ENCODE peak calls at places on chromosomes 3 and 15, in five cellular contexts. Y is GM12878, U is K562, R is HepG2, O is H1. P is an unnamed sample.

GRCh38 chr15:64152507-64153387 is 1.2 kb downstream of the SNX22 start:
- DNase-seq in O (peak; percentile 68), U (no peak), R (no peak), Y (no peak), P (no peak)

GRCh38 chr15:80550910-80551265 is 144.2 kb upstream of the ABHD17C start:
- DNase-seq in O (no peak), R (no peak), Y (no peak), U (no peak), P (no peak)

GRCh38 chr3:4358273-4358672 is 55.1 kb downstream of the SETMAR start:
- DNase-seq in U (no peak), R (no peak), Y (no peak), O (no peak), P (no peak)

GRCh38 chr3:23650371-23651140 is 155.2 kb upstream of the UBE2E1 start:
- DNase-seq in Y (no peak), O (no peak), R (no peak), U (no peak), P (no peak)

GRCh38 chr3:46076606-46077005 is 49.3 kb upstream of the XCR1 start:
- DNase-seq in R (no peak), Y (no peak), U (no peak), O (no peak), P (no peak)

GRCh38 chr15:40493089-40493840 is 22.5 kb downstream of the CHST14 start:
- DNase-seq in R (no peak), U (no peak), O (no peak), Y (no peak), P (no peak)

GRCh38 chr3:146454796-146455195 is 14.6 kb downstream of the PLSCR2 start:
- DNase-seq in R (no peak), O (no peak), U (no peak), Y (no peak), P (no peak)

GRCh38 chr15:57134877-57135276 is 216.4 kb downstream of the TCF12 start:
- DNase-seq in U (no peak), O (no peak), Y (no peak), R (no peak), P (no peak)

GRCh38 chr3:49626796-49627195 is 47.4 kb upstream of the APEH start:
- DNase-seq in U (no peak), O (no peak), R (no peak), Y (no peak), P (no peak)
- TF ChIP-seq EZH2 in U (no peak), O (no peak), R (no peak), Y (no peak), P (no peak)

GRCh38 chr3:10354373-10355015 is 33.6 kb upstream of the SEC13 start:
- DNase-seq in O (no peak), U (no peak), R (no peak), Y (no peak), P (no peak)

GRCh38 chr3:10352146-10352911 is 31.4 kb upstream of the SEC13 start:
- DNase-seq in O (no peak), R (no peak), U (no peak), Y (no peak), P (no peak)

GRCh38 chr3:10353160-10353559 is 32.2 kb upstream of the SEC13 start:
- DNase-seq in U (no peak), Y (no peak), O (no peak), R (no peak), P (no peak)

GRCh38 chr3:10351013-10351735 is 30.3 kb upstream of the SEC13 start:
- DNase-seq in R (no peak), O (no peak), Y (no peak), U (peak; percentile 87), P (no peak)

DNA sequence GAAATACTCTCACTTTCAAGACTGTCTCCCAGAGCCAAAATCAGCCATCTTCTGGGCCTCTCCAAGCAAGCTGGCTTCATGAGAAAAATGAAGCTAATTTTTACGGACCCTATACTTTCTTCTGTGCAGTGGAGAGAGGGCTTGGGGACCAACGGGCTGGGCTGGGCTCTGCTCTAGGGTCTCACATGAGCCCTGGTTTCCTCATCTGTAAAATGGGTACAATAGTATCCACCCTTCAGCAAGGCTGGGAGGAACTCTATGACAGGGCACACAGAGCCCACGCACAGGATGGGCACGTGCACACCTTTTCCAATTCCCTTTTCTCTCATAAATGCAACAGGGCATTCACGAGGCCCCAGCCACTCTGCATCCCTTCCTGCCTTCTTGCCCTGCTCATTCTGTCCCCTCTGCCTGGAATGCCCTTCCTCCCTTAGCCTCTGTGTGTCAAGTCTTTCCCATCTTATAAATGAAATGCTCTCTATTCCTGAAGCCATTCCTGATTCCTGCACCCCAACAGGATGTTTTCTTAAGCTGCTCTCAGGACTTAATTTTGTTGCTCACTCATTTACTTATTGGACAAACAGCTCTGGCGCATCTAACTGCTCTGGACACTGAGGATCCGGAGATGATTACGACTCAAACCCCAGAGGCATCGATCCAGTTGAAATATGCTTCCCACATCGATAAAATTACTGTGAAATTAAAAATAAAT is 32.9 kb upstream of the SEC13 start:
- DNase-seq in R (no peak), Y (no peak), U (no peak), O (no peak), P (no peak)
- H3K9ac ChIP-seq in R (no peak overlapping the region), Y (no peak overlapping the region), U (no peak overlapping the region), O (no peak overlapping the region), P (no peak overlapping the region)

GRCh38 chr3:185423178-185423577 is 60.2 kb downstream of the MAP3K13 start:
- DNase-seq in R (no peak), O (no peak), U (no peak), Y (no peak), P (no peak)
- TF ChIP-seq SIN3A in R (no peak), O (no peak), U (no peak), Y (no peak), P (no peak)

GRCh38 chr3:32391643-32392529 is at the start of gene CMTM7:
- DNase-seq in Y (no peak), O (peak; percentile 79), R (peak; percentile 39), U (peak; percentile 74), P (peak; percentile 37)
- TF ChIP-seq EZH2 in Y (no peak), O (peak; percentile 32), R (no peak), U (peak; percentile 64), P (no peak)

GRCh38 chr15:60408438-60409105 is 10.8 kb upstream of the ANXA2 start:
- DNase-seq in O (no peak), U (no peak), R (peak; percentile 16), Y (no peak), P (no peak)
- H3K9ac ChIP-seq in O (no peak overlapping the region), U (no peak overlapping the region), R (no peak overlapping the region), Y (no peak overlapping the region), P (no peak overlapping the region)

DNA sequence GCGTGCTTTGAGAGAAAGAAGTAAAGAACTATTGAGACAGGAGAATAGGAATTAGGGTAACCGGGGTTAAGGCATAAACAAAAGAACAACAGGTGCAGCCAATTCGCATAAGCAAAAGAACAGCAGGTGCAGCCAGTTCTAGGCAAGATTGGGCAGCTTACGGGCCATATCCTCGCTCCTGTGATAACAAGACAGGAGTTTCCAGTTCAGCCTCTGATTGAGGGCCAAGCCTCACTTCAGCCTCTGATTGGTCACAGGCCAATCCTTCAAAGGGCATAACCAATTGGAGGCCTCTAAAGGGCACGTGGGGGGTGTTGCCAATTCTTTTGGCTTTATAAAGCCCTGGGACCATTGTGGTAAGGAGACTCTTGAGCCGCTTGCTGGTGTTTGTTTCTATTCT is 143.5 kb downstream of the GADL1 start:
- DNase-seq in Y (no peak), R (no peak), U (no peak), O (peak; percentile 48), P (no peak)
- TF ChIP-seq SIN3A in Y (no peak), R (no peak), U (no peak), O (no peak), P (no peak)

GRCh38 chr15:60009581-60010379 is 5.7 kb downstream of the FOXB1 start:
- DNase-seq in U (no peak), O (no peak), R (no peak), Y (no peak), P (no peak)
- TF ChIP-seq EZH2 in U (no peak), O (no peak), R (no peak), Y (no peak), P (no peak)